ENCODE peak calls at places on chromosome 3, in four cellular contexts. J is fibroblast of villous mesenchyme, L is tibial artery, S is left ventricle myocardium inferior. U is an unnamed sample.

GRCh38 chr3:128473180-128473519 is 6.5 kb upstream of the DNAJB8 start:
- DNase-seq in J (no peak), L (no peak), S (no peak), U (no peak)

GRCh38 chr3:116886202-116886893 is 176.8 kb downstream of the TUSC7 start:
- DNase-seq in S (no peak), J (no peak), L (no peak), U (no peak)

GRCh38 chr3:101531473-101532086 is 18.6 kb upstream of the SENP7 start:
- DNase-seq in L (no peak), S (no peak), J (peak; percentile 33), U (no peak)

GRCh38 chr3:155712008-155712407 is 32.9 kb downstream of the PLCH1 start:
- DNase-seq in S (no peak), L (no peak), J (no peak), U (peak; percentile 8)

GRCh38 chr3:181619897-181620296 is 91.8 kb upstream of the SOX2 start:
- DNase-seq in S (no peak), J (no peak), L (no peak), U (no peak)

GRCh38 chr3:67765575-67765974 is 111.2 kb upstream of the SUCLG2 start:
- DNase-seq in J (peak; percentile 90), L (no peak), S (no peak), U (no peak)

GRCh38 chr3:118380576-118380975 is 654.1 kb downstream of the IGSF11 start:
- DNase-seq in L (no peak), J (no peak), S (no peak), U (no peak)

GRCh38 chr3:161420746-161421145 is 49.4 kb upstream of the SPTSSB start:
- DNase-seq in S (no peak), J (peak; percentile 19), L (no peak), U (no peak)

GRCh38 chr3:124084398-124084881 is 92.5 kb upstream of the ROPN1 start:
- DNase-seq in L (no peak), J (peak; percentile 23), S (no peak), U (no peak)

GRCh38 chr3:61563614-61564404 is 2.4 kb downstream of the PTPRG start:
- DNase-seq in J (no peak), L (no peak), S (no peak), U (no peak)

GRCh38 chr3:174333640-174334039 is 525.5 kb upstream of the NAALADL2 start:
- DNase-seq in S (no peak), J (no peak), L (no peak), U (no peak)

GRCh38 chr3:6282920-6283319 is 578.0 kb upstream of the GRM7 start:
- DNase-seq in J (no peak), L (no peak), S (no peak), U (no peak)

GRCh38 chr3:128491071-128491899 is 1.7 kb downstream of the GATA2 start:
- DNase-seq in J (peak; percentile 62), L (peak; percentile 59), S (no peak), U (no peak)

GRCh38 chr3:111096487-111097209 is 25.0 kb downstream of the NECTIN3 start:
- DNase-seq in L (no peak), J (no peak), S (no peak), U (no peak)

DNA sequence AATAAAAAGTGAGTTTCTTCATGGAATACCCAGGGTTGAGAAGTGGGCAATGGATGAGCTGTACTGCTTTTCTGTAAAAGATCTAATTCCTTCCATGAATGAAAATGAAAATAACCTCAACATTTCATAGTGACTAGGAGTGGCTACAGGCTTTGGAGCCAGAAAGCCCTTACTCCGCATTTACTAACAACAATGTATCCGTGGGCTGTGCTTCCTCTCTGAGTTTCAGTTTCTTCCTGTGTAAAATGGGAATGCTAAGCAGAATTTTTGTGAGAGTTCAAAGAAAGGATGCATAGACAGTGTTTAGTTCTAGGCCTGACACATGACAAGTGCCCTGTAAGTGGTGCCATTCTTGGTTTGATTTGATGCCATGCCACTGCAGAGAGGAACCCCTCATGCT is 47.5 kb upstream of the TM4SF1 start:
- DNase-seq in J (no peak), L (no peak), S (no peak), U (no peak)
- H3K4me3 ChIP-seq in J (no peak overlapping the region), L (no peak overlapping the region), S (no peak overlapping the region), U (no peak overlapping the region)

GRCh38 chr3:134600166-134600670 is 50.6 kb downstream of the KY start:
- DNase-seq in L (no peak), J (no peak), S (no peak), U (no peak)
- H3K4me3 ChIP-seq in L (no peak overlapping the region), J (no peak overlapping the region), S (no peak overlapping the region), U (no peak overlapping the region)

DNA sequence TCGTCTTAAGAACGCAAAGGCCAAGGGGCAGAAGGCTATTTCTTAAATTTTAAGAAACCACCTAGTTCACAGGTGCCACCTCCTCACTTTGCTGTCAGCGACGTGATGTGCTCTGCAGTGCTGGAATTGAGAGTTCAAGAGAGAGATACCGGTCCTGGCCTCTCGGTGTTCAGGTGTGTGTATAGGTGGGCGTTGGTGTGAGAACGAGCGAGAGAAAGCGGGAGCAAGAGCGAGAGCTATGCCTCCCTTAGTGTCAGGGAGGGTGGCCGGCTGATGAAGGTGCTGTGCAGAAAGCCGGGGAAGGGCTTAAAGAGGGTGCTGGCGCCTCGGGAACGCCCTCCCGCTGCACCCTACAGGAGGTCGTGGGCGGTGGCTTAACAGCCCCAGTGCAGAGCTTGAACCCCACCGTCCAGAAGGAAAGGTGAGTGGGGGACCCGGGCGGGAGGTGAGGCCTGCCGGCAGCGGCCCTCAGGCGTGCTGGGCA is 247.1 kb upstream of the TOPAZ1 start:
- DNase-seq in L (no peak), S (no peak), J (no peak), U (no peak)
- H3K4me3 ChIP-seq in L (no peak overlapping the region), S (peak overlapping the region; percentile 54), J (no peak overlapping the region), U (peak overlapping the region; percentile 80)

GRCh38 chr3:177561365-177561764 is 364.1 kb upstream of the TBL1XR1 start:
- DNase-seq in L (no peak), J (no peak), S (no peak), U (no peak)
- H3K4me3 ChIP-seq in L (no peak overlapping the region), J (no peak overlapping the region), S (no peak overlapping the region), U (no peak overlapping the region)

GRCh38 chr3:112293368-112294321 is at the start of gene SLC9C1:
- DNase-seq in L (no peak), S (no peak), J (peak; percentile 78), U (peak; percentile 25)
- H3K4me3 ChIP-seq in L (peak within 1 kb of the TSS; percentile 45), S (peak within 1 kb of the TSS; percentile 68), J (peak within 1 kb of the TSS; percentile 41), U (peak within 1 kb of the TSS; percentile 27)

DNA sequence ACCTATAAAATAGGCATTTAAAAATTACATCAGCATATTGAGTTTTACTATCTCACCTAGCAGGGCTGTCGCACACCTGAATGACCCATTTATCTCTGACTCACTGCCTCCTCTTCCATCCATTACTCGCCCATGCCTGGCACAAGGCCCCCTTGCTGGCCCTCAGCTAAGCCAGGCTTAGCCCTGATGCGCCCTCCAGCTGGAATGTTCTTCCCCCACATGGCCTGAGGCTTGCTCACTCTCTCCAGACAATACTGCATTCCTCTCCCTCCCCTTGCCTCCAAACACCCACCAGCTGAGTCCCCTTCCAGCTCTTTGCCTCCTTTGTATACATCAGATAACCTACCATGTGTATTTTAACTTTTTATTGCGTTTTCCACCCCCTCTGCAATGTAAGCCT is 7.2 kb downstream of the SH3BP5 start:
- DNase-seq in S (no peak), J (peak; percentile 37), L (no peak), U (peak; percentile 75)
- H3K4me3 ChIP-seq in S (no peak overlapping the region), J (no peak overlapping the region), L (no peak overlapping the region), U (no peak overlapping the region)

GRCh38 chr3:32401141-32401540 is 9.5 kb downstream of the CMTM7 start:
- DNase-seq in L (no peak), J (no peak), S (no peak), U (no peak)
- H3K4me3 ChIP-seq in L (peak overlapping the region; percentile 45), J (peak overlapping the region; percentile 51), S (peak overlapping the region; percentile 61), U (peak overlapping the region; percentile 42)

GRCh38 chr3:141498592-141499223 is 11.9 kb downstream of the RASA2 start:
- DNase-seq in J (peak; percentile 56), S (no peak), L (no peak), U (no peak)
- H3K4me3 ChIP-seq in J (no peak overlapping the region), S (peak overlapping the region; percentile 20), L (no peak overlapping the region), U (no peak overlapping the region)

GRCh38 chr3:12748477-12748876 is 10.6 kb downstream of the TMEM40 start:
- DNase-seq in J (no peak), L (no peak), S (no peak), U (no peak)
- H3K4me3 ChIP-seq in J (no peak overlapping the region), L (no peak overlapping the region), S (no peak overlapping the region), U (no peak overlapping the region)

GRCh38 chr3:46321461-46322104 is 32.3 kb upstream of the CCR2 start:
- DNase-seq in L (no peak), S (no peak), J (no peak), U (no peak)
- H3K4me3 ChIP-seq in L (no peak overlapping the region), S (no peak overlapping the region), J (no peak overlapping the region), U (no peak overlapping the region)

U was measured in skeletal muscle cell.